ENCODE peak calls at places on chromosomes 11 and 22, in ten cellular contexts. Z is HepG2, X is heart left ventricle, Y is stomach, J is tibial nerve, H is HCT116, B is A549, O is NB4, C is right lobe of liver, D is endothelial cell of umbilical vein. A is an unnamed sample.

GRCh38 chr22:42623301-42623751 is 8.6 kb upstream of the POLDIP3 start:
- DNase-seq in Y (peak; percentile 78), J (no peak), B (no peak), C (no peak), X (no peak), H (no peak), O (no peak), Z (no peak), D (no peak), A (no peak)

GRCh38 chr22:26502688-26503561 is 9.3 kb downstream of the TFIP11 start:
- DNase-seq in J (no peak), H (no peak), B (no peak), O (peak; percentile 94), C (peak; percentile 51), X (peak; percentile 60), D (peak; percentile 64), Y (peak; percentile 28), Z (no peak), A (no peak)

GRCh38 chr11:64675417-64676252 is 47.4 kb downstream of the NRXN2 start:
- DNase-seq in X (peak; percentile 92), C (no peak), H (no peak), Y (no peak), Z (no peak), O (peak; percentile 98), D (no peak), B (peak; percentile 64), J (peak; percentile 42), A (peak; percentile 52)

GRCh38 chr22:22154068-22154467 is 90.5 kb upstream of the VPREB1 start:
- DNase-seq in C (no peak), O (peak; percentile 38), D (no peak), X (no peak), Y (no peak), H (no peak), Z (no peak), B (no peak), J (no peak), A (no peak)

GRCh38 chr11:72426054-72426757 is 8.1 kb downstream of the CLPB start:
- DNase-seq in Y (no peak), J (no peak), O (no peak), B (no peak), D (no peak), X (no peak), Z (no peak), H (no peak), C (no peak), A (no peak)

GRCh38 chr22:25447067-25447688 is 117.3 kb upstream of the GRK3 start:
- DNase-seq in J (no peak), C (no peak), Y (no peak), B (no peak), X (no peak), H (no peak), O (peak; percentile 28), D (no peak), Z (peak; percentile 72), A (no peak)

GRCh38 chr22:40082184-40082583 is 87.4 kb downstream of the FAM83F start:
- DNase-seq in X (no peak), Z (no peak), Y (no peak), J (no peak), D (no peak), B (no peak), C (no peak), O (no peak), H (no peak), A (no peak)

GRCh38 chr11:134423106-134423505 is 11.1 kb upstream of the B3GAT1 start:
- DNase-seq in D (no peak), C (no peak), J (no peak), Z (no peak), X (no peak), O (no peak), B (no peak), Y (no peak), H (no peak), A (no peak)

GRCh38 chr11:16881074-16881709 is 133.0 kb downstream of the PLEKHA7 start:
- DNase-seq in X (peak; percentile 79), H (no peak), O (peak; percentile 4), Y (peak; percentile 76), B (no peak), Z (no peak), D (no peak), C (peak; percentile 47), J (no peak), A (peak; percentile 32)
- H3K4me3 ChIP-seq in X (peak overlapping the region; percentile 18), H (no peak overlapping the region), O (no peak overlapping the region), Y (no peak overlapping the region), B (no peak overlapping the region), Z (no peak overlapping the region), D (no peak overlapping the region), C (no peak overlapping the region), J (no peak overlapping the region), A (no peak overlapping the region)

GRCh38 chr11:61071208-61071681 is 31.0 kb upstream of the CD5 start:
- DNase-seq in Z (no peak), B (no peak), D (no peak), C (no peak), O (peak; percentile 42), J (no peak), H (no peak), X (no peak), Y (no peak), A (no peak)
- TF ChIP-seq POLR2A in Z (no peak), B (no peak), D (no peak), C (no peak), O (no peak), J (no peak), H (no peak), X (no peak), Y (no peak), A (no peak)

GRCh38 chr22:37905534-37906363 is at the start of gene MICALL1:
- DNase-seq in D (peak; percentile 69), O (peak; percentile 78), B (peak; percentile 51), J (peak; percentile 50), X (peak; percentile 79), Z (no peak), Y (peak; percentile 87), C (peak; percentile 84), H (no peak), A (peak; percentile 81)

GRCh38 chr22:37907036-37907954 is 1.2 kb downstream of the MICALL1 start:
- DNase-seq in X (no peak), B (no peak), Y (no peak), J (no peak), O (no peak), C (no peak), D (peak; percentile 8), H (no peak), Z (no peak), A (no peak)

GRCh38 chr22:37906364-37907008 is 389 bp downstream of the MICALL1 start:
- DNase-seq in B (no peak), O (peak; percentile 32), C (no peak), H (no peak), J (no peak), Z (no peak), Y (no peak), X (no peak), D (no peak), A (peak; percentile 39)

GRCh38 chr22:37909756-37910155 is 3.7 kb downstream of the MICALL1 start:
- DNase-seq in C (no peak), B (no peak), Z (no peak), X (no peak), H (no peak), D (no peak), J (no peak), O (no peak), Y (no peak), A (no peak)

DNA sequence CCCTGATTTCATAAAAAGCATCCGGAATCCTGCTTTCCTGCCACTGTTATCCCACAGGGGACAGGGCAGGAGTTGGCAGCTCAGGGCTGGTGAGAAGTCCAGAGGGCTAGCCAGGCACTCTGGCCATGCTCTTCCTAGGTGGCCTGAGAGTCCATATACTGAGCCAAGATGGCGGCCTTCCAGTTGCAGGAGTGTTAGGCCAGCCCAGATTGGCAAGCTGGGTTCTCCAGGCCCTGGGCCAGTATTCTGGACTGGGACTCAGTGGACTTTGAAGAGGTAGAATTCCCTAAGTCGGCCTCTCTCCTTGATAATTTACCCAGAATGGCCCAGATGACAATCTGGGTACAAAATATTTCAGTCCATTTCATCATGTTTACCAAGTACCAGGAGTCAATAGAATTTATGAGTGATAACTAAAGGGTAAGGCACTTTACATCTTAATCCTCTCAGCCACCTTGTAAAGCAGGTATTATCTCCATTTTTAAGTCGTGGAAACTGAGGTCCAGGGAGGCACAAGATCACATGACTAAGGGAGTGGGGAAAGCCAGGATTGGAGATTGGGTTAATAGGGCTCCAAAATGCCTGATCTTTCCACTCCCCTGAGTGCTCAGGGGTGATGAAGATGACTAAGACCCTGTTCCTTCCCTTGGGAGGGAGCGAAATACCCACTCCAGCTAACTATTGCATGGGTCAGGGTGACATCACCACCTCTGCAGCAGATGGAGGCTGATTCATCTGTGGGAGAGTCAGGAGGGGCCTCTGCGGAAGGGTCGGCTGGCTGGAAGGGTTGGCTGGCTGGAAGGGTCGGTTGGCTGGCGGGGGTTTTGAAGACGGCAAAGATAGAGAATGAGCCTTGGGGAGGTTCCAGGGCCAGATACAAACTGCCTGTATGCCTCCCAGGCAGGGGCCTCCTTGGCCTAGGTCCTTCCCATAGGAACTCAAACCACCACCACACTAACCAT is 1.2 kb upstream of the MICALL1 start:
- DNase-seq in J (no peak), D (peak; percentile 90), Z (peak; percentile 58), O (peak; percentile 96), C (no peak), X (peak; percentile 41), H (peak; percentile 87), Y (peak; percentile 65), B (peak; percentile 84), A (peak; percentile 83)
- H3K4me3 ChIP-seq in J (no peak overlapping the region), D (peak overlapping the region; percentile 76), Z (no peak overlapping the region), O (no peak overlapping the region), C (no peak overlapping the region), X (peak overlapping the region; percentile 61), H (peak overlapping the region; percentile 57), Y (peak overlapping the region; percentile 72), B (peak overlapping the region; percentile 95), A (no peak overlapping the region)

GRCh38 chr11:6321961-6322362 is 1.7 kb upstream of the CAVIN3 start:
- DNase-seq in J (no peak), B (no peak), D (peak; percentile 68), X (no peak), C (no peak), Z (no peak), Y (no peak), H (peak; percentile 52), O (peak; percentile 9), A (no peak)

GRCh38 chr11:6321356-6321755 is 1.1 kb upstream of the CAVIN3 start:
- DNase-seq in B (no peak), Y (no peak), X (peak; percentile 28), Z (no peak), O (no peak), C (no peak), H (no peak), D (no peak), J (no peak), A (peak; percentile 32)

GRCh38 chr11:6320411-6321207 is at the start of gene CAVIN3:
- DNase-seq in Y (peak; percentile 70), B (peak; percentile 23), Z (no peak), J (peak; percentile 84), H (peak; percentile 48), D (peak; percentile 79), O (peak; percentile 15), X (peak; percentile 94), C (peak; percentile 70), A (peak; percentile 91)

GRCh38 chr11:6319879-6320410 is 356 bp downstream of the CAVIN3 start:
- DNase-seq in J (peak; percentile 87), X (peak; percentile 97), H (peak; percentile 76), Z (no peak), C (peak; percentile 85), B (peak; percentile 83), Y (peak; percentile 86), D (peak; percentile 79), O (no peak), A (peak; percentile 95)

DNA sequence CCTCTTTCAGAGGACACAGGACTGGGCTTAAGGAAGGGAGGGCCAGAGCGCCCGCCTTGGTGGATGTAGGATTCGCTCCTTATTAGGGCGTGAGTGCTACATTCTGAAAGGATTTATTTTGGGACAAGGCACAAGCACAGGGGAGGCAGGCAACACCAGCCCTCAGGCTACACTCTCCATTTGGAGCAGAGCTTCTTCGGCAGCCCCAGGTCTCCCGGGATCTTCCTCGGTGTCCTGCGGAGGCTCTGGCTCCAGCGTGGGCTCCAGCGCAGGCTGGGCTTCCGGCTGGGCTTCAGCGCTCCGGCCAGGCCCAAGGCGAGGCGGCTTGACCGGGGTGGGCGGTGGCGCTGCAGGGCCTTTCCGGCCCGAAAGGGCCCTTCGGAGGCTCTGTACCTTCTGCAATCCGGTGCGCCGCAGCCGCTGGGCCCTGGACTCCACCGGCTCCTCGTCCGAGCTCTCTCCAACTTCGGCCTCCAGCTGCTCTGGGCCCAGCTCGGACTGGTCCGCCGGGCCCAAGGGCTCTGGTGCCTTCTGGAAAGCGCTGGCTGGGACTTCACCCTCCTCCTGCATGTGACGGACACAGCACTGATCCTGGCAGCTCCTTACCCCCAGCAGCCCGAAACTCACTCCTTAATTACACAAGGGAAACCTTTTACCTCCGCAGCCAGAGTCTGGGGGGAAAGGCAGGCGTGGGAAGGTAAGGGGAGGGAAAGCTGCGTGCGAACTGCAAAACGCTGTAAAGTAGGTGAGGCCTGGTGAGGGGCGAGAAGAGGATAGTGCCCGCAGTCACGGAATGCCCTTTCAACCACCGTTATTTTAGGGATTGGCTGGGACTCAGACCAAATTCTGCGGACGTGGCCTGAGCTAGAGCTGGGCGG is 1.1 kb downstream of the CAVIN3 start:
- DNase-seq in D (peak; percentile 60), B (no peak), C (peak; percentile 46), Y (peak; percentile 40), Z (no peak), J (no peak), X (peak; percentile 76), H (no peak), O (no peak), A (peak; percentile 66)
- TF ChIP-seq POLR2A in D (peak; percentile 57), B (no peak), C (no peak), Y (no peak), Z (no peak), J (no peak), X (peak; percentile 44), H (no peak), O (no peak), A (peak; percentile 46)